ENCODE peak calls at places on chromosome 4, in four cellular contexts. N, Q, M and S are unnamed samples.

GRCh38 chr4:47482326-47482725 is 2.7 kb upstream of the ATP10D start:
- DNase-seq in M (no peak), Q (no peak), N (no peak), S (no peak)

GRCh38 chr4:99054428-99054994 is 34.1 kb downstream of the ADH5 start:
- DNase-seq in N (no peak), M (no peak), Q (no peak), S (no peak)

GRCh38 chr4:86543560-86544312 is 50.4 kb upstream of the PTPN13 start:
- DNase-seq in M (no peak), N (no peak), Q (no peak), S (no peak)

GRCh38 chr4:128279624-128280225 is 7.9 kb downstream of the PGRMC2 start:
- DNase-seq in M (no peak), Q (no peak), N (no peak), S (no peak)

GRCh38 chr4:112714922-112715901 is 78.3 kb downstream of the LARP7 start:
- DNase-seq in Q (no peak), N (no peak), M (no peak), S (no peak)

GRCh38 chr4:107213410-107213809 is 177.3 kb upstream of the DKK2 start:
- DNase-seq in M (no peak), N (no peak), Q (no peak), S (no peak)

GRCh38 chr4:128386761-128387599 is 99.4 kb upstream of the PGRMC2 start:
- DNase-seq in Q (peak; percentile 97), M (no peak), N (peak; percentile 79), S (peak; percentile 96)

GRCh38 chr4:110106946-110107325 is 91.5 kb downstream of the ELOVL6 start:
- DNase-seq in M (no peak), Q (no peak), N (no peak), S (no peak)

GRCh38 chr4:56745082-56745481 is 64.0 kb upstream of the HOPX start:
- DNase-seq in Q (no peak), N (peak; percentile 43), M (no peak), S (no peak)

GRCh38 chr4:141077611-141078225 is 55.6 kb downstream of the RNF150 start:
- DNase-seq in M (no peak), N (no peak), Q (no peak), S (no peak)

GRCh38 chr4:3342182-3342854 is 49.5 kb downstream of the RGS12 start:
- DNase-seq in N (no peak), Q (no peak), M (no peak), S (no peak)

GRCh38 chr4:22385615-22386014 is 130.3 kb downstream of the ADGRA3 start:
- DNase-seq in N (no peak), M (no peak), Q (no peak), S (no peak)

GRCh38 chr4:150874386-150875226 is 140.5 kb downstream of the LRBA start:
- DNase-seq in N (no peak), M (no peak), Q (peak; percentile 7), S (no peak)

GRCh38 chr4:124423160-124423559 is 289.4 kb downstream of the ANKRD50 start:
- DNase-seq in Q (no peak), M (no peak), N (no peak), S (no peak)

GRCh38 chr4:25862411-25863346 is at the start of gene SEL1L3:
- DNase-seq in M (peak; percentile 93), N (peak; percentile 80), Q (peak; percentile 12), S (no peak)

GRCh38 chr4:25860586-25861421 is 2.0 kb downstream of the SEL1L3 start:
- DNase-seq in M (peak; percentile 82), Q (peak; percentile 42), N (peak; percentile 65), S (no peak)

GRCh38 chr4:25863347-25863784 is 578 bp upstream of the SEL1L3 start:
- DNase-seq in N (peak; percentile 86), Q (no peak), M (peak; percentile 85), S (no peak)

GRCh38 chr4:25861422-25861926 is 1.3 kb downstream of the SEL1L3 start:
- DNase-seq in M (no peak), Q (no peak), N (no peak), S (no peak)

DNA sequence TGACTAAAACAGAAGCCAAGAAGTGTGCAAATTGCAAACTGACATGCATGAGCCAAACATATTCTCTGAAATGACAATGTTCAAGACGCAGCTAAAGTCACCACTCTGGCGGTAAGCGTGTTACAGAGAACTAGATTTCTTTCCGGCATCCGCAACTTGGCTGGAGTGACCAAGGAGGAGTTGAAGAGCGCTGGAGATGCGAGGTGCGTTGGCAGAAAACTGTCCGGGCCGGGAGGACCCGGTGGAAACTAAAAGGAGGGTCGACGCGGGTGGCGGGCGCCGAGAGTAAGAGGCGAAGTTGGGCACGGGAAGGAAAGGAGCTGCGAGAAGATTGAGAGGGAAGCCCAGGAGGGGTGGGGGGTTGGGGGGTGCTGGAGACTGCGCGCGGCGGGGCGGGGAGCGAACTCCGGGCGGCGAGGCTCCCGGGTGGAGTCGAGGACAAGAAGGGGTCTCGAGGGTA is 807 bp downstream of the SEL1L3 start:
- DNase-seq in N (peak; percentile 27), M (no peak), Q (peak; percentile 29), S (no peak)
- TF ChIP-seq POLR2A in N (no peak), M (no peak), Q (no peak), S (no peak)

DNA sequence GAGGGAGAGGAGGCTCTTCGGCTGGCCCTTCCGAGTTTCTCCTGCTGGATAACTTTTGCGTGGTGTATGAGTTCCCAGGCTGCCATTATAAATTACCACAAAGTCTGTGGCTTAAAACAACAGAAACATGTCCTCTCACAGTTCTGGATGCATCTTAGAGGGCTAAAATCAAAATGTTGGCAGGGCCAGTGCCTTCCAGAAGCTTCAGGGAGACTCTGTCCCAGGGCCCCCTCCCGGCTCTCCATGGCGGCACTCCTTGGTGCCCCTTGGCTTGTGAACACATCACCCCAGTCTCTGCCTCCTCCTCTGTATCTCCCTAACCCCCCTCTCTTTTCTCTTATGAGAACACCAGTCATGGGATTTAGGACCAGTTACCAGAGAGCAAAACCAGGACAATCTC is 23.3 kb upstream of the PPP2R2C start:
- DNase-seq in Q (no peak), M (no peak), N (no peak), S (no peak)
- H3K27me3 ChIP-seq in Q (peaks cover 7% of the 10 kb centered on the region), M (peaks cover 9% of the 10 kb centered on the region), N (no peaks in the 10 kb centered on the region), S (no peaks in the 10 kb centered on the region)

GRCh38 chr4:179871726-179872125 is 2371.5 kb upstream of the TENM3 start:
- DNase-seq in Q (no peak), M (no peak), N (no peak), S (no peak)

GRCh38 chr4:179867300-179867878 is 2375.8 kb upstream of the TENM3 start:
- DNase-seq in M (no peak), Q (peak; percentile 88), N (peak; percentile 51), S (no peak)

GRCh38 chr4:179872751-179873150 is 2370.5 kb upstream of the TENM3 start:
- DNase-seq in M (no peak), N (no peak), Q (no peak), S (no peak)
- TF ChIP-seq POLR2A in M (no peak), N (no peak), Q (no peak), S (no peak)

GRCh38 chr4:73446336-73446938 is 10.4 kb downstream of the AFP start:
- DNase-seq in M (no peak), Q (peak; percentile 31), N (no peak), S (no peak)
- H3K27me3 ChIP-seq in M (no peaks in the 10 kb centered on the region), Q (peaks cover 5% of the 10 kb centered on the region), N (no peaks in the 10 kb centered on the region), S (no peaks in the 10 kb centered on the region)

DNA sequence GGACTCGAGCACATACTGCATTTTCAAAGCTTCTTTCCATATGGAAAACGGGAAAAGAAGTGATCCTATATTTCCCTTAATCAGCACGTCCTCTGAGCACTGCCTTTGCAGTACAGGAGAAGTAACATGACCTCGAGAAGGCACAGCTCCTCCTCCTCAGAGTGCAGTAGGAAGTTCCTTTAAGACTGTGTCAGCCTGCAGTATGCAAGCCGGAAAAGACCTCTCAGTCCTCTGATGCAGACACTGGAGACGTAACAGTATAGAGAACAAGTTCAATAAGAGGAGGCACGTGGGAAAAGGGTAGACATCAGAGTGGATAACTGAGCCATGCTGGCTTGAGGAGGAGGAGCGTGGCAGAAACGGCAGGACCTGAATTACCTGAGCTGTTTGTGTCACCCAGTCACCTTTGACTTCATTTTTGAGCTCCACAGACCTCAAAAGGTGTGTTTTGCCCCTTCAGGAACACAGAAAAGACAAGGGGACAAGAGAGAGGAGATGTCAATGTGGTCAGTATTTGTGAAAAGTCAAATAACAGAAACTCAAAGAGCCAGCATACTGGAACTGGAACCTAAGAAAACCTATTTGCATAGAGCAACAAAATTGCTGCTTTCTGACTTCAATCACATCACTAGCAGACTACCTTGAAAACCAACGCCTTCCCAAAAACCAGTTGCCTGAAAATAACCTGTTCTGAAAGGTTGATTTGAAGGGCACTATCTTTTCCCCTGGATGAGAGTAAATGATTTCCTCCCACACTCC is 20.8 kb downstream of the IRF2 start:
- DNase-seq in Q (peak; percentile 60), N (peak; percentile 59), M (no peak), S (no peak)
- TF ChIP-seq POLR2A in Q (peak; percentile 30), N (no peak), M (no peak), S (no peak)

GRCh38 chr4:162111078-162111477 is 52.7 kb downstream of the FSTL5 start:
- DNase-seq in N (no peak), M (no peak), Q (no peak), S (no peak)
- H3K27me3 ChIP-seq in N (no peaks in the 10 kb centered on the region), M (no peaks in the 10 kb centered on the region), Q (no peaks in the 10 kb centered on the region), S (no peaks in the 10 kb centered on the region)